ENCODE peak calls at places on chromosomes 2 and 18, in eight cellular contexts. U, P, F, M, E, J, D and R are unnamed samples.
A peak's percentile ranks its signal among the peaks of the same experiment; 100 is the strongest.

GRCh38 chr2:40439473-40439872 is 12.4 kb downstream of the SLC8A1 start:
- DNase-seq in M (no peak), P (no peak), U (no peak), E (no peak), D (no peak), J (no peak), F (no peak), R (no peak)

GRCh38 chr2:186693446-186693842 is 416 bp upstream of the FAM171B start:
- DNase-seq in U (no peak), M (peak; percentile 41), J (no peak), D (no peak), P (no peak), F (no peak), E (no peak), R (no peak)

GRCh38 chr18:8808001-8808400 is 102.6 kb downstream of the MTCL1 start:
- DNase-seq in D (no peak), P (no peak), M (no peak), U (no peak), J (no peak), F (no peak), E (no peak), R (no peak)

GRCh38 chr2:138757376-138757775 is 22.8 kb downstream of the NXPH2 start:
- DNase-seq in F (no peak), E (no peak), U (no peak), P (no peak), J (no peak), M (no peak), D (no peak), R (no peak)

GRCh38 chr2:224777563-224777939 is 61.4 kb upstream of the CCDC195 start:
- DNase-seq in D (no peak), E (no peak), F (no peak), M (no peak), P (no peak), U (no peak), J (no peak), R (no peak)

GRCh38 chr18:31979714-31980113 is 36.8 kb upstream of the TRAPPC8 start:
- DNase-seq in J (no peak), E (no peak), F (no peak), M (no peak), P (no peak), D (no peak), U (no peak), R (no peak)

GRCh38 chr2:151906633-151906998 is 78.4 kb upstream of the ARL5A start:
- DNase-seq in D (no peak), F (no peak), P (no peak), E (no peak), M (peak; percentile 69), J (no peak), U (no peak), R (no peak)

GRCh38 chr2:74414913-74415761 is 6.3 kb downstream of the C2orf81 start:
- DNase-seq in J (no peak), E (no peak), D (peak; percentile 71), U (peak; percentile 80), P (peak; percentile 89), F (no peak), M (no peak), R (peak; percentile 29)

GRCh38 chr2:129233751-129234406 is 745.6 kb upstream of the RAB6C start:
- DNase-seq in J (no peak), D (no peak), P (no peak), U (no peak), F (no peak), M (peak; percentile 9), E (no peak), R (peak; percentile 45)

GRCh38 chr18:22556271-22556990 is 138.7 kb upstream of the CTAGE1 start:
- DNase-seq in M (no peak), P (peak; percentile 86), E (no peak), U (no peak), D (no peak), F (no peak), J (no peak), R (no peak)

GRCh38 chr2:30355306-30355705 is 91.7 kb upstream of the LCLAT1 start:
- DNase-seq in J (no peak), P (no peak), D (no peak), M (no peak), F (no peak), E (no peak), U (no peak), R (no peak)

GRCh38 chr2:167843203-167843602 is 404.2 kb downstream of the STK39 start:
- DNase-seq in M (no peak), F (no peak), U (no peak), E (no peak), D (no peak), J (no peak), P (no peak), R (no peak)

GRCh38 chr2:220991972-220992371 is 580.1 kb downstream of the EPHA4 start:
- DNase-seq in J (no peak), M (no peak), D (no peak), P (no peak), U (no peak), F (no peak), E (no peak), R (no peak)

GRCh38 chr2:63587814-63588384 is 378 bp downstream of the WDPCP start:
- DNase-seq in J (no peak), U (no peak), E (no peak), D (peak; percentile 7), M (no peak), F (no peak), P (no peak), R (no peak)

GRCh38 chr2:31275976-31276375 is 42.0 kb downstream of the EHD3 start:
- DNase-seq in F (no peak), D (no peak), U (no peak), P (no peak), J (no peak), M (no peak), E (no peak), R (no peak)

GRCh38 chr18:10368456-10369453 is 85.7 kb upstream of the APCDD1 start:
- DNase-seq in E (peak; percentile 43), J (no peak), F (no peak), M (no peak), P (no peak), U (no peak), D (no peak), R (no peak)